ENCODE peak calls at places on chromosomes 1 and 21, in seven cellular contexts. F is esophagus squamous epithelium; B is A549; D is upper lobe of right lung; P is neuronal stem cell; G is tibial artery; T is naive thymus-derived CD4-positive, alpha-beta T cell. I is an unnamed sample.
A peak's percentile ranks its signal among the peaks of the same experiment; 100 is the strongest.

GRCh38 chr1:44801491-44802305 is 1.5 kb downstream of the PLK3 start:
- DNase-seq in F (no peak), B (no peak), D (peak; percentile 67), P (no peak), G (peak; percentile 28), T (peak; percentile 33), I (peak; percentile 54)

GRCh38 chr1:40421694-40422384 is 28.4 kb upstream of the ZFP69B start:
- DNase-seq in F (no peak), B (no peak), D (no peak), P (no peak), G (peak; percentile 38), T (no peak), I (no peak)

GRCh38 chr1:115669886-115670285 is 28.1 kb downstream of the VANGL1 start:
- DNase-seq in F (no peak), B (no peak), D (no peak), P (no peak), G (no peak), T (no peak), I (no peak)

GRCh38 chr1:220521755-220522154 is 6.2 kb upstream of the MARK1 start:
- DNase-seq in F (no peak), B (no peak), D (no peak), P (no peak), G (no peak), T (no peak), I (no peak)

GRCh38 chr21:17796037-17796403 is 23.1 kb downstream of the C21orf91 start:
- DNase-seq in F (no peak), B (no peak), D (no peak), P (no peak), G (no peak), T (no peak), I (no peak)

GRCh38 chr1:6785318-6785712 is at the start of gene CAMTA1:
- DNase-seq in F (no peak), B (no peak), D (no peak), P (no peak), G (no peak), T (no peak), I (no peak)

GRCh38 chr1:157105988-157106812 is 6.6 kb upstream of the ETV3L start:
- DNase-seq in F (no peak), B (peak; percentile 40), D (peak; percentile 73), P (no peak), G (no peak), T (no peak), I (peak; percentile 63)

GRCh38 chr1:6084781-6085495 is 39.2 kb downstream of the KCNAB2 start:
- DNase-seq in F (no peak), B (no peak), D (no peak), P (no peak), G (no peak), T (no peak), I (no peak)

GRCh38 chr1:2037314-2037979 is 12.8 kb upstream of the PRKCZ start:
- DNase-seq in F (no peak), B (no peak), D (no peak), P (no peak), G (no peak), T (no peak), I (no peak)

GRCh38 chr1:220221670-220222069 is 50.6 kb downstream of the RAB3GAP2 start:
- DNase-seq in F (no peak), B (no peak), D (no peak), P (no peak), G (no peak), T (no peak), I (no peak)

GRCh38 chr21:45281411-45282282 is 6.0 kb downstream of the POFUT2 start:
- DNase-seq in F (no peak), B (no peak), D (peak; percentile 51), P (no peak), G (peak; percentile 18), T (no peak), I (peak; percentile 42)

GRCh38 chr1:156864796-156865195 is 4.1 kb downstream of the NTRK1 start:
- DNase-seq in F (no peak), B (peak; percentile 39), D (no peak), P (no peak), G (no peak), T (no peak), I (no peak)

GRCh38 chr1:17276568-17276967 is 27.7 kb downstream of the PADI3 start:
- DNase-seq in F (no peak), B (peak; percentile 72), D (peak; percentile 64), P (no peak), G (no peak), T (no peak), I (peak; percentile 72)

GRCh38 chr1:22143065-22143514 is at the start of gene WNT4:
- DNase-seq in F (no peak), B (no peak), D (peak; percentile 81), P (no peak), G (no peak), T (no peak), I (peak; percentile 64)

GRCh38 chr21:44670642-44671432 is 4.1 kb upstream of the KRTAP12-2 start:
- DNase-seq in F (no peak), B (no peak), D (no peak), P (no peak), G (no peak), T (no peak), I (no peak)

GRCh38 chr1:91790296-91790851 is 95.6 kb downstream of the TGFBR3 start:
- DNase-seq in F (no peak), B (no peak), D (no peak), P (no peak), G (no peak), T (no peak), I (no peak)

GRCh38 chr1:202836616-202837403 is 26.1 kb downstream of the PCAT6 start:
- DNase-seq in F (no peak), B (no peak), D (no peak), P (no peak), G (no peak), T (no peak), I (no peak)

GRCh38 chr1:85406887-85407593 is 57.9 kb downstream of the DDAH1 start:
- DNase-seq in F (no peak), B (peak; percentile 68), D (no peak), P (peak; percentile 18), G (peak; percentile 48), T (no peak), I (no peak)

GRCh38 chr1:85033221-85033620 is 15.1 kb downstream of the MCOLN3 start:
- DNase-seq in F (no peak), B (no peak), D (no peak), P (no peak), G (no peak), T (no peak), I (no peak)

GRCh38 chr1:36981771-36982622 is 52.3 kb downstream of the GRIK3 start:
- DNase-seq in F (no peak), B (no peak), D (no peak), P (no peak), G (no peak), T (no peak), I (no peak)

GRCh38 chr1:89257036-89257435 is 15.6 kb downstream of the GBP5 start:
- DNase-seq in F (no peak), B (no peak), D (no peak), P (no peak), G (no peak), T (no peak), I (no peak)
- H3K4me1 ChIP-seq in F (no peaks in the 10 kb centered on the region), B (no peaks in the 10 kb centered on the region), D (peaks cover 10% of the 10 kb centered on the region), P (peaks cover 6% of the 10 kb centered on the region), G (no peaks in the 10 kb centered on the region), T (peaks cover 33% of the 10 kb centered on the region), I (peaks cover 13% of the 10 kb centered on the region)

GRCh38 chr1:63779338-63779819 is 5.6 kb downstream of the ROR1 start:
- DNase-seq in F (no peak), B (no peak), D (no peak), P (no peak), G (no peak), T (no peak), I (no peak)
- H3K4me3 ChIP-seq in F (no peak overlapping the region), B (no peak overlapping the region), D (no peak overlapping the region), P (no peak overlapping the region), G (no peak overlapping the region), T (no peak overlapping the region), I (no peak overlapping the region)

GRCh38 chr1:111732718-111733117 is 6.5 kb downstream of the INKA2 start:
- DNase-seq in F (no peak), B (no peak), D (no peak), P (no peak), G (no peak), T (no peak), I (no peak)
- H3K4me1 ChIP-seq in F (peaks cover 19% of the 10 kb centered on the region), B (peaks cover 3% of the 10 kb centered on the region), D (peaks cover 21% of the 10 kb centered on the region), P (peaks cover 44% of the 10 kb centered on the region), G (no peaks in the 10 kb centered on the region), T (peaks cover 3% of the 10 kb centered on the region), I (peaks cover 38% of the 10 kb centered on the region)

GRCh38 chr1:230282157-230282556 is 144.0 kb downstream of the PGBD5 start:
- DNase-seq in F (no peak), B (no peak), D (peak; percentile 17), P (no peak), G (no peak), T (no peak), I (peak; percentile 26)
- H3K4me3 ChIP-seq in F (no peak overlapping the region), B (no peak overlapping the region), D (no peak overlapping the region), P (no peak overlapping the region), G (no peak overlapping the region), T (no peak overlapping the region), I (no peak overlapping the region)

DNA sequence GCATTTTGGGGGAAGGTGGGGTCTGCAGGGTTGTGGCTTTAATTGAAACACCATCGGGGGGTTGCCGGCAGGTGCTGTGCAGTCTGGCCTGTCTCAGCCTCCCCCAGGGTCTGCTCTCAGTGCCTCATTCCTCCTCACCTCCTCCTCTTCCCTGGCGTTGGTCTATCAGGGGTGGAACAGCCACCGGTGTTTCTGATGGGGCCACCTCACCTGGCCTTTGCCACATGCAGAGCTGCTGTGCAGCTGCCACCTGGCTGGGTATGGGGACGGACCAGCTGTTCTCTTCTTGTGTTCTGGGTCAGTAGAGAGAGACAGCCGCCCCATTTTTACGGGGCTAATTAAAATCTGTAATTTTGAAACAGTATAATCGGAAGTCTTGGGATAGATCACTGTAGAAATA is 53.9 kb downstream of the SPSB1 start:
- DNase-seq in F (no peak), B (no peak), D (no peak), P (no peak), G (no peak), T (no peak), I (no peak)
- H3K4me1 ChIP-seq in F (peaks cover 37% of the 10 kb centered on the region), B (peaks cover 22% of the 10 kb centered on the region), D (no peaks in the 10 kb centered on the region), P (peaks cover 2% of the 10 kb centered on the region), G (no peaks in the 10 kb centered on the region), T (no peaks in the 10 kb centered on the region), I (peaks cover under 1% of the 10 kb centered on the region)